ENCODE peak calls at places on chromosome 20, in ten cellular contexts. L, V, Z, H, A, U, F, M, X and Q are unnamed samples.

GRCh38 chr20:56426026-56426425 is 14.0 kb downstream of the CASS4 start:
- DNase-seq in L (no peak), V (no peak), Z (no peak), H (no peak), A (no peak), U (no peak), F (no peak), M (no peak), X (no peak), Q (no peak)

GRCh38 chr20:61640171-61640570 is 388.1 kb downstream of the CDH4 start:
- DNase-seq in L (no peak), V (no peak), Z (no peak), H (no peak), A (no peak), U (no peak), F (no peak), M (no peak), X (no peak), Q (no peak)

GRCh38 chr20:1934578-1935573 is 39.7 kb downstream of the SIRPA start:
- DNase-seq in L (no peak), V (no peak), Z (no peak), H (peak), A (peak), U (no peak), F (peak), M (no peak), X (peak), Q (no peak)

GRCh38 chr20:53611449-53611894 is 17.8 kb upstream of the ZNF217 start:
- DNase-seq in L (peak), V (peak), Z (no peak), H (no peak), A (no peak), U (peak), F (peak), M (peak), X (no peak), Q (peak)

GRCh38 chr20:25237610-25238318 is 10.1 kb upstream of the PYGB start:
- DNase-seq in L (no peak), V (peak), Z (peak), H (no peak), A (peak), U (no peak), F (peak), M (no peak), X (no peak), Q (no peak)

GRCh38 chr20:29878281-29878741 is 1379.2 kb upstream of the DEFB115 start:
- DNase-seq in L (peak), V (no peak), Z (no peak), H (peak), A (no peak), U (no peak), F (no peak), M (no peak), X (peak), Q (peak)

GRCh38 chr20:15836634-15837033 is 736.6 kb downstream of the KIF16B start:
- DNase-seq in L (no peak), V (no peak), Z (no peak), H (no peak), A (no peak), U (no peak), F (no peak), M (no peak), X (no peak), Q (no peak)

GRCh38 chr20:39473533-39473932 is 511.4 kb downstream of the DHX35 start:
- DNase-seq in L (no peak), V (no peak), Z (no peak), H (no peak), A (no peak), U (no peak), F (no peak), M (no peak), X (no peak), Q (no peak)

GRCh38 chr20:23205656-23206055 is 119.5 kb upstream of the CD93 start:
- DNase-seq in L (peak), V (peak), Z (peak), H (no peak), A (peak), U (no peak), F (peak), M (peak), X (peak), Q (no peak)

GRCh38 chr20:17849901-17850673 is 118.5 kb downstream of the SNX5 start:
- DNase-seq in L (peak), V (peak), Z (no peak), H (no peak), A (peak), U (no peak), F (peak), M (peak), X (no peak), Q (no peak)

GRCh38 chr20:24572862-24573261 is 103.4 kb downstream of the SYNDIG1 start:
- DNase-seq in L (no peak), V (no peak), Z (no peak), H (no peak), A (no peak), U (no peak), F (no peak), M (no peak), X (no peak), Q (no peak)

GRCh38 chr20:24616258-24617079 is 147.0 kb downstream of the SYNDIG1 start:
- DNase-seq in L (no peak), V (no peak), Z (no peak), H (no peak), A (no peak), U (no peak), F (no peak), M (no peak), X (no peak), Q (no peak)

GRCh38 chr20:8874437-8874836 is 194.4 kb upstream of the PLCB4 start:
- DNase-seq in L (no peak), V (no peak), Z (no peak), H (no peak), A (no peak), U (no peak), F (no peak), M (no peak), X (no peak), Q (no peak)

GRCh38 chr20:10253750-10254149 is 35.1 kb downstream of the SNAP25 start:
- DNase-seq in L (no peak), V (no peak), Z (no peak), H (no peak), A (no peak), U (no peak), F (no peak), M (no peak), X (no peak), Q (no peak)

GRCh38 chr20:18388860-18389259 is 78.0 kb downstream of the DZANK1 start:
- DNase-seq in L (no peak), V (peak), Z (no peak), H (no peak), A (no peak), U (no peak), F (no peak), M (no peak), X (no peak), Q (no peak)

GRCh38 chr20:3209946-3210317 is 634 bp downstream of the ITPA start:
- DNase-seq in L (no peak), V (peak), Z (no peak), H (no peak), A (no peak), U (no peak), F (no peak), M (no peak), X (no peak), Q (no peak)

GRCh38 chr20:6381887-6382286 is 259.1 kb upstream of the FERMT1 start:
- DNase-seq in L (no peak), V (peak), Z (no peak), H (no peak), A (no peak), U (no peak), F (no peak), M (no peak), X (no peak), Q (no peak)

GRCh38 chr20:2799688-2800589 is 488 bp downstream of the CPXM1 start:
- DNase-seq in L (no peak), V (peak), Z (no peak), H (no peak), A (no peak), U (peak), F (no peak), M (no peak), X (no peak), Q (no peak)

GRCh38 chr20:44231193-44231592 is 15.9 kb upstream of the GDAP1L1 start:
- DNase-seq in L (no peak), V (no peak), Z (no peak), H (no peak), A (no peak), U (no peak), F (no peak), M (no peak), X (no peak), Q (no peak)

GRCh38 chr20:37670426-37670825 is 23.4 kb upstream of the CTNNBL1 start:
- DNase-seq in L (no peak), V (no peak), Z (no peak), H (no peak), A (peak), U (peak), F (peak), M (no peak), X (no peak), Q (no peak)
- H3K4me3 ChIP-seq in L (no peak), V (no peak), Z (no peak), H (no peak), A (no peak), U (no peak), F (peak), M (no peak), X (peak), Q (peak)

GRCh38 chr20:63846938-63847373 is 14.3 kb upstream of the ABHD16B start:
- DNase-seq in L (no peak), V (no peak), Z (no peak), H (no peak), A (no peak), U (no peak), F (no peak), M (no peak), X (no peak), Q (no peak)
- H3K27ac ChIP-seq in L (peak), V (peak), Z (no peak), H (no peak), A (peak), U (no peak), F (peak), M (peak), X (peak), Q (no peak)

GRCh38 chr20:20832715-20833114 is 120.3 kb upstream of the RALGAPA2 start:
- DNase-seq in L (no peak), V (no peak), Z (no peak), H (no peak), A (no peak), U (no peak), F (no peak), M (no peak), X (no peak), Q (no peak)
- TF ChIP-seq POLR2A in L (no peak), V (no peak), Z (no peak), H (no peak), A (no peak), U (no peak), F (no peak), M (no peak), X (no peak), Q (no peak)

GRCh38 chr20:46056970-46057855 is 28.2 kb downstream of the SLC12A5 start:
- DNase-seq in L (no peak), V (peak), Z (no peak), H (peak), A (peak), U (peak), F (peak), M (peak), X (no peak), Q (no peak)
- H3K4me3 ChIP-seq in L (peak), V (no peak), Z (no peak), H (no peak), A (no peak), U (no peak), F (no peak), M (no peak), X (peak), Q (no peak)

GRCh38 chr20:48809672-48810071 is 18.1 kb downstream of the PREX1 start:
- DNase-seq in L (no peak), V (no peak), Z (no peak), H (no peak), A (no peak), U (no peak), F (no peak), M (no peak), X (no peak), Q (no peak)

GRCh38 chr20:48807051-48807450 is 20.7 kb downstream of the PREX1 start:
- DNase-seq in L (no peak), V (no peak), Z (no peak), H (no peak), A (no peak), U (no peak), F (no peak), M (no peak), X (no peak), Q (no peak)

GRCh38 chr20:48808382-48809034 is 19.3 kb downstream of the PREX1 start:
- DNase-seq in L (no peak), V (no peak), Z (no peak), H (no peak), A (no peak), U (no peak), F (no peak), M (no peak), X (no peak), Q (no peak)

GRCh38 chr20:48805286-48805685 is 22.5 kb downstream of the PREX1 start:
- DNase-seq in L (no peak), V (no peak), Z (no peak), H (no peak), A (no peak), U (no peak), F (no peak), M (no peak), X (no peak), Q (no peak)

DNA sequence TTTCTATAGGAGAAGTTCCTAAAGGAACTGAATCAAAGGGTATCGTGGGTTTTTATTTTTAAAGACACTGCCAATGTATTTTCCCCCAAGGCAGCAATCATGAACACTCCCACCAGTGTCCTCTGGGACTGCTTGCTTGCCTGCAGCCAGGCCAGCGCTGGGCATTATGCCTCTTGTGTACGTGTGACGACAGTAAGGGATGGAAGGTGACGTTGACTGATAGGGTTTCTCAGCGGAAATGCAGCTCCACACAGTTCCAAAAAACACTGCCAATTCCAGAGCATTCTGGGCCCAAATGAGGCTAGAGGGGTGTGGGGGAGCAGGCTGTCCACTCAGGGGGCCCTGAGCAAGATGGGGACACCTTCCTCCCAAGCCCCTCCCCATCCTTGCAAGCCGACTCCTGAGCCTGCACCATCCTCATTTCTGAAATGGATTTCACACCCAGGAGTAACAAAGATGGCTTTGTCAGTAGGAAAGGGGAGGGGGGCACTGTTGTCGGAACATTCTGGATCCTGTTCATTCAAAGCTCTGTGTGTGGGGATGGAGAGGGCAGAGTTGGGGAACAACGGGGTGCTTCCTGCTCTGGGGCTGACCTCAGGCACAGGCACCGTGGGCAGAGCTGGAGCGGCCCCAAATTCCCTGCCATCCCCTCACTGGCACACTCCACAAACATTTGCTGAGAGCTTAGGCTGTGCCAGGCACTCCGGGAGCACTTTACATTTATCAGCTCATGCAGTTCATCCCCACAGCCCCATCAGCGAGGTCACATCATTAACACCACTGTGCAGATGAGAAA is 20.0 kb downstream of the PREX1 start:
- DNase-seq in L (no peak), V (no peak), Z (no peak), H (no peak), A (no peak), U (no peak), F (no peak), M (peak), X (no peak), Q (no peak)
- H3K27ac ChIP-seq in L (no peak), V (no peak), Z (no peak), H (no peak), A (no peak), U (no peak), F (no peak), M (peak), X (no peak), Q (no peak)

GRCh38 chr20:34703061-34703572 is 1.0 kb upstream of the TP53INP2 start:
- DNase-seq in L (no peak), V (no peak), Z (no peak), H (no peak), A (no peak), U (no peak), F (no peak), M (no peak), X (no peak), Q (no peak)
- TF ChIP-seq POLR2A in L (no peak), V (no peak), Z (no peak), H (no peak), A (no peak), U (no peak), F (no peak), M (no peak), X (no peak), Q (no peak)

GRCh38 chr20:32858873-32859372 is at the start of gene EFCAB8:
- DNase-seq in L (no peak), V (no peak), Z (no peak), H (no peak), A (no peak), U (no peak), F (no peak), M (no peak), X (no peak), Q (no peak)
- H3K4me3 ChIP-seq in L (no peak), V (no peak), Z (no peak), H (no peak), A (no peak), U (no peak), F (no peak), M (no peak), X (no peak), Q (no peak)

GRCh38 chr20:63968928-63969760 is 586 bp downstream of the ZNF512B start:
- DNase-seq in L (peak), V (no peak), Z (no peak), H (peak), A (no peak), U (peak), F (peak), M (peak), X (no peak), Q (no peak)
- H3K27ac ChIP-seq in L (peak), V (peak), Z (peak), H (peak), A (peak), U (peak), F (peak), M (peak), X (peak), Q (peak)